ENCODE peak calls at places on chromosomes 6 and 20, in nine cellular contexts. S, V, O, M, I, D, C, G and U are unnamed samples.

GRCh38 chr6:40845588-40845987 is 193.4 kb downstream of the UNC5CL start:
- DNase-seq in V (peak), C (no peak), G (peak), M (peak), O (peak), I (no peak), D (no peak), S (no peak), U (no peak)

GRCh38 chr20:21699216-21699508 is 6.3 kb upstream of the PAX1 start:
- DNase-seq in S (no peak), O (no peak), V (no peak), M (no peak), C (no peak), D (no peak), G (no peak), I (no peak), U (no peak)

GRCh38 chr20:34364013-34364382 is 925 bp downstream of the ITCH start:
- DNase-seq in G (peak), I (no peak), C (no peak), M (peak), S (no peak), O (no peak), D (no peak), V (no peak), U (no peak)

GRCh38 chr6:159169557-159170332 is 545 bp downstream of the FNDC1 start:
- DNase-seq in V (peak), S (peak), D (no peak), O (no peak), G (peak), M (peak), C (no peak), I (no peak), U (peak)

GRCh38 chr20:63332488-63333240 is 28.5 kb downstream of the CHRNA4 start:
- DNase-seq in V (no peak), D (no peak), M (no peak), O (no peak), S (no peak), C (no peak), I (no peak), G (no peak), U (no peak)

GRCh38 chr20:49610701-49611538 is 43.0 kb upstream of the PTGIS start:
- DNase-seq in I (peak), C (peak), D (peak), S (peak), V (peak), G (no peak), O (peak), M (peak), U (peak)

GRCh38 chr6:130583268-130583667 is 217.5 kb downstream of the TMEM200A start:
- DNase-seq in C (no peak), G (no peak), O (no peak), D (no peak), I (no peak), V (no peak), M (no peak), S (peak), U (no peak)

GRCh38 chr20:4809707-4810106 is 88.0 kb downstream of the PRND start:
- DNase-seq in O (no peak), V (no peak), I (peak), C (no peak), M (no peak), G (no peak), S (peak), D (no peak), U (no peak)

GRCh38 chr6:48099713-48100675 is 11.0 kb downstream of the PTCHD4 start:
- DNase-seq in M (no peak), V (no peak), D (no peak), I (no peak), S (no peak), C (no peak), O (no peak), G (no peak), U (no peak)

GRCh38 chr6:5053038-5053437 is 32.1 kb upstream of the PPP1R3G start:
- DNase-seq in G (no peak), V (no peak), S (no peak), O (no peak), M (peak), C (no peak), D (no peak), I (no peak), U (no peak)

GRCh38 chr6:116500969-116501433 is 10.4 kb upstream of the CALHM5 start:
- DNase-seq in D (no peak), O (peak), I (no peak), C (no peak), S (no peak), M (peak), G (peak), V (no peak), U (no peak)